ENCODE peak calls at places on chromosomes 7 and 10, in six cellular contexts. E is HCT116, N is GM12878, I is K562, W is HepG2, G is H1. T is an unnamed sample.
A peak's percentile ranks its signal among the peaks of the same experiment; 100 is the strongest.

GRCh38 chr7:17947606-17948005 is 7.3 kb upstream of the SNX13 start:
- DNase-seq in E (no peak), N (no peak), I (no peak), W (no peak), G (no peak), T (no peak)

GRCh38 chr7:142556745-142557144 is 192.5 kb upstream of the PRSS1 start:
- DNase-seq in E (peak; percentile 71), N (no peak), I (peak; percentile 44), W (peak; percentile 5), G (no peak), T (peak; percentile 43)

GRCh38 chr7:41861642-41862041 is 158.8 kb upstream of the INHBA start:
- DNase-seq in E (no peak), N (no peak), I (no peak), W (no peak), G (no peak), T (no peak)

GRCh38 chr7:31020652-31021051 is 31.5 kb upstream of the ADCYAP1R1 start:
- DNase-seq in E (no peak), N (no peak), I (no peak), W (no peak), G (no peak), T (peak; percentile 72)

GRCh38 chr10:62788861-62789467 is 15.6 kb upstream of the ADO start:
- DNase-seq in E (no peak), N (no peak), I (no peak), W (peak; percentile 26), G (no peak), T (no peak)

GRCh38 chr7:105794741-105795729 is 81.4 kb downstream of the ATXN7L1 start:
- DNase-seq in E (no peak), N (no peak), I (no peak), W (no peak), G (no peak), T (no peak)

GRCh38 chr10:96390460-96390864 is 31.7 kb upstream of the OPALIN start:
- DNase-seq in E (no peak), N (no peak), I (no peak), W (no peak), G (no peak), T (no peak)

GRCh38 chr10:93871805-93872204 is 22.0 kb upstream of the SLC35G1 start:
- DNase-seq in E (no peak), N (no peak), I (no peak), W (no peak), G (no peak), T (no peak)

GRCh38 chr10:87848998-87849397 is 14.3 kb downstream of the KLLN start:
- DNase-seq in E (no peak), N (no peak), I (no peak), W (no peak), G (no peak), T (no peak)

GRCh38 chr10:128097783-128098182 is 28.4 kb downstream of the MKI67 start:
- DNase-seq in E (no peak), N (no peak), I (no peak), W (no peak), G (no peak), T (no peak)

GRCh38 chr10:60299961-60300883 is 89.5 kb downstream of the ANK3 start:
- DNase-seq in E (no peak), N (no peak), I (peak; percentile 69), W (no peak), G (no peak), T (peak; percentile 43)

GRCh38 chr7:63876707-63877322 is 121.8 kb upstream of the ZNF722 start:
- DNase-seq in E (no peak), N (no peak), I (no peak), W (no peak), G (no peak), T (no peak)

GRCh38 chr7:5652829-5653228 is 128.6 kb downstream of the RNF216 start:
- DNase-seq in E (no peak), N (no peak), I (no peak), W (no peak), G (no peak), T (no peak)

GRCh38 chr7:116674508-116675173 is 2.6 kb downstream of the MET start:
- DNase-seq in E (no peak), N (no peak), I (no peak), W (no peak), G (no peak), T (no peak)

GRCh38 chr10:116430288-116430687 is 2.6 kb downstream of the PNLIPRP3 start:
- DNase-seq in E (no peak), N (no peak), I (no peak), W (no peak), G (no peak), T (no peak)

GRCh38 chr7:46933596-46933995 is 648.3 kb downstream of the TNS3 start:
- DNase-seq in E (no peak), N (no peak), I (no peak), W (no peak), G (no peak), T (no peak)

GRCh38 chr7:130996841-130997231 is 262.8 kb upstream of the KLF14 start:
- DNase-seq in E (peak; percentile 80), N (no peak), I (no peak), W (peak; percentile 93), G (no peak), T (no peak)

GRCh38 chr7:134565643-134566136 is 16.8 kb downstream of the AKR1B15 start:
- DNase-seq in E (no peak), N (no peak), I (no peak), W (no peak), G (no peak), T (no peak)

GRCh38 chr10:87546221-87546620 is 41.5 kb downstream of the MINPP1 start:
- DNase-seq in E (no peak), N (peak; percentile 17), I (no peak), W (no peak), G (no peak), T (no peak)

DNA sequence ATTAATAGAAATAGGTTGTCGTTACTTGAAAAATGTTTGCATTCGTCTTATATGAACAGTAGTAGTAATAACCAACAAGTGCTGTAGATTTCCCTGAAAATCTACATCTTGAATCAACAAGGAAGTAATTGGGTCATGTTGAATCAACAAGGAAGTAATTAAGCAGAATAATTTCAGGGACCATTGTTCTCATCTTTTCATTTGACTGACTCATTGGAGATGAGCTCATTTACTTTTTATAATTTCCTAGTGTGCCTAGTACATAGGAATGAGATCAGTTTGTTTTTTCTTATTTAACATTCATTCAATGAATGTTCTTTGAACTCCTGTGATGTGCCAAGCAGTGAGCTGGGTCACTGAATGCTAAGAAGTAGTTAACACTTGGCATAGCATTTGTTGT is 8.2 kb downstream of the CLDN12 start:
- DNase-seq in E (peak; percentile 10), N (no peak), I (no peak), W (peak; percentile 9), G (no peak), T (no peak)
- TF ChIP-seq ZNF274 in E (no peak), N (no peak), I (no peak), W (no peak), G (no peak), T (no peak)

DNA sequence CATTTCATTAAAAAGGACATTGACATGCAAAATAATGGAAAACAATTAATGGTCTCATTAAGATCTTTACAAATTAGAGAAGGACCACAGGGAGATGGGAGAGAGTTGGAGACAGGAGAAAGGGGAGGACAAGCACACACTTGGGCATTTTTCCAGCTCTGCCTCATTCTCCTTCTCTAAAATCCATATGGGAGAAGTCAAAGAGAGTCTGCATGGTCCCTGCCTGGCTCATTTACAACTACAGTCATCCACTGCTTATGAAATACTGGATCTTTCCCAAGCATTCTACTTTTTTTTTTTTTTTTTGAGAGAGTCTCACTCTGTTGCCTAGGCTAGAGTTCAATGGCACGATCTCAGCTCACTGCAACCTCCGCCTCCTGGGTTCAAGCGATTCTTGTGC is 518.9 kb upstream of the CELF2 start:
- DNase-seq in E (no peak), N (no peak), I (no peak), W (no peak), G (no peak), T (no peak)
- TF ChIP-seq ZNF274 in E (no peak), N (no peak), I (no peak), W (no peak), G (no peak), T (no peak)

DNA sequence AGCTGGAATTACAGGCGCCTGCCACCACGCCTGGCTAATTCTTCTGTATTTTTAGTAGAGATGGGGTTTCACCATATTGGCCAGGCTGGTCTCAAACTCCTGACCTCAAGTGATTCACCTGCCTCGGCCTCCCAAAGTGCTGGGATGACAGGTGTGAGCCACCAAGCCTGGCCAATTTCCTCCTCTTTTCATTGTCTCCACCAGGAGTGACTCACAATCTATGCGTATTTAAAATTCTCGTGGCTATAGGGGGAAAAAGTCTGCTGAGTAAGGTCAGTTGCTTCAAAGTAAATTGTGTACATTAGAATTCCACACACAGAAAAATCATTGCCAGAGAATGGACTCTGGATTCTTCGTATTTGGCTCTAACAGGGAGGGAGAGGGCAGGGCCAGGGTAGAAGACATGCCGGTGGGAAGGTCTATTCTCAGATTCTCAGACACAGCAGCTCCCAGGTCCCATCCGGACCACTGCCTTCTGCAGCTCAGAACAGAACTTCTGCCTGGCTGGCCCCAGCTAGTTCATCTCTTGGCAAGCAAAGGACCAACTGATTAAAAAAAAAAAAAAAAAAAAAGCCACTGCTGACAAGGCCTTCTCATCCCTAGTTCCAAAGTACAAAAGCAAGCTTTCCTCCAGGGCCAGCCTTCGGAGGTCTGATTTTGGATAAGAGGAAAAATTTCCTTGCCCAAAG is 22.2 kb downstream of the PSPH start:
- DNase-seq in E (no peak), N (no peak), I (no peak), W (peak; percentile 97), G (no peak), T (no peak)
- TF ChIP-seq ZNF274 in E (no peak), N (no peak), I (no peak), W (no peak), G (no peak), T (no peak)

DNA sequence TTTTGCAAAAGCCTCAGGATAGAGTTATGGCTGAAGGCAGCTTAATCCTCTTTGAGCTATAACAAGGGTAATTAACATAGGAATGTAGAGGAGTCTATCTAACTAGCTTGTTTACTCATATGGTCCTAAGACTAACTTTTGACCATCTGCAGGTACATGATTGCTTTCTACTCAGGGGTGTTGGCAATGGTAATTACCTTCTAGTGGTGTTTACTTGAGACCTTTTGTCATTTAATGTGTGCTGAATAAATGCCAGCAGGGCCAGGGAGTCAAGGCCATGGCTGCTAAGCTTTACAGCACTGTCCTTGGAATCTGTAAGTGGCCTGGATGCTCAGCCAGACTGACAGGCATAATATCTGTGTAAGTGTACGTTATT is 1325.0 kb downstream of the XPNPEP1 start:
- DNase-seq in E (no peak), N (no peak), I (no peak), W (peak; percentile 28), G (peak; percentile 44), T (peak; percentile 39)
- TF ChIP-seq ZNF274 in E (no peak), N (no peak), I (no peak), W (no peak), G (no peak), T (no peak)

DNA sequence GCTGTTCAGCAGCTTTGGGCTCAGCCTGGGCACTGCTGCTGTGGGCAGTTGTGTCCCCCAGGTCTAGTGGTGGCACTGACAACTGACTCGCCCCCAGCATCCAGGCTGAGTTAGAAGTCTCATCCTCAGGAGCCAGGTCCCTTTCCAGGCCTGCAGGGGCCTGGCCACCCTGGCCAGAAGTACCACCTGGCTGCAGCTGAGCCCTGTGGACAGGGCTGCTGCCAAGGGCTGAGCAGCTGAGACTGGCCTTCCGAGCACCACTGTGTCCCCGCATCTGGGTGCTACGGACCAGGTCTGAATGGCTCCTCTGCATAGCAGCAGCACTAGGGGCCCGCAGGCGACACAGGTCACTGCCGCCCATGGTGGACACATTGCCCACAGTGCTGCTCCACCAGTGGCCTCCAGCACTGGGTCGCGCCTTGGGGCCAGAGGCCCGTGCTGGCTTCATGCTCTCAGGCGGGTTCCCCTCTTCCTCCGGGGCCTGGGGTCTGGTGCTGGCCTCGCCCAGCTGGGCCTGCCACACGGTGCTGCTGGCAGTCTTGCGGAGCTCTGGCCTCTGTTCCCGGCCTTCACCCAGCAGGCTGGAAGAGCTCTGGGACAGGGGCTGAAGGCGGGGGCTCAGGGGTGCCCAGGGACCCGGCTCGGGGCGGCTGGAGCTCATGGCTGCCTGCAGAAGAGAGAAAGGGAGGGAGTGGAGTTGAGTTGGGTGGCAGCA is 6.2 kb downstream of the GPRIN2 start:
- DNase-seq in E (no peak), N (no peak), I (no peak), W (no peak), G (peak; percentile 47), T (no peak)
- TF ChIP-seq ZNF274 in E (no peak), N (no peak), I (no peak), W (no peak), G (no peak), T (no peak)